ENCODE peak calls at places on chromosomes 1 and 21, in eight cellular contexts. One of them, this sample, is unnamed.

GRCh38 chr1:43705982-43706597 is 1.2 kb upstream of the ST3GAL3 start:
- DNase-seq in NCI-H226: peak; percentile 19
- DNase-seq in HTR-8/SVneo: no peak
- DNase-seq in immature natural killer cell: no peak
- DNase-seq in left ventricle myocardium inferior: no peak
- DNase-seq in effector memory CD4-positive, alpha-beta T cell: no peak
- DNase-seq in omental fat pad: no peak
- DNase-seq in stimulated activated CD8-positive, alpha-beta memory T cell treated with anti-CD3 and anti-CD28 coated beads, Interleukin-15, amount 100 ng/mL, for 1 hour: no peak
- DNase-seq in this sample: no peak

GRCh38 chr1:98964198-98964597 is 40.5 kb downstream of the PLPPR5 start:
- DNase-seq in NCI-H226: no peak
- DNase-seq in HTR-8/SVneo: no peak
- DNase-seq in immature natural killer cell: no peak
- DNase-seq in left ventricle myocardium inferior: no peak
- DNase-seq in effector memory CD4-positive, alpha-beta T cell: no peak
- DNase-seq in omental fat pad: no peak
- DNase-seq in stimulated activated CD8-positive, alpha-beta memory T cell treated with anti-CD3 and anti-CD28 coated beads, Interleukin-15, amount 100 ng/mL, for 1 hour: no peak
- DNase-seq in this sample: no peak

GRCh38 chr1:74502432-74502831 is 10.0 kb downstream of the LRRC53 start:
- DNase-seq in NCI-H226: no peak
- DNase-seq in HTR-8/SVneo: peak; percentile 2
- DNase-seq in immature natural killer cell: no peak
- DNase-seq in left ventricle myocardium inferior: no peak
- DNase-seq in effector memory CD4-positive, alpha-beta T cell: no peak
- DNase-seq in omental fat pad: no peak
- DNase-seq in stimulated activated CD8-positive, alpha-beta memory T cell treated with anti-CD3 and anti-CD28 coated beads, Interleukin-15, amount 100 ng/mL, for 1 hour: no peak
- DNase-seq in this sample: peak; percentile 27

GRCh38 chr1:164950453-164951052 is 391.6 kb downstream of the PBX1 start:
- DNase-seq in NCI-H226: no peak
- DNase-seq in HTR-8/SVneo: no peak
- DNase-seq in immature natural killer cell: no peak
- DNase-seq in left ventricle myocardium inferior: no peak
- DNase-seq in effector memory CD4-positive, alpha-beta T cell: no peak
- DNase-seq in omental fat pad: no peak
- DNase-seq in stimulated activated CD8-positive, alpha-beta memory T cell treated with anti-CD3 and anti-CD28 coated beads, Interleukin-15, amount 100 ng/mL, for 1 hour: no peak
- DNase-seq in this sample: no peak

GRCh38 chr1:115505157-115505571 is 136.6 kb upstream of the VANGL1 start:
- DNase-seq in NCI-H226: no peak
- DNase-seq in HTR-8/SVneo: no peak
- DNase-seq in immature natural killer cell: no peak
- DNase-seq in left ventricle myocardium inferior: no peak
- DNase-seq in effector memory CD4-positive, alpha-beta T cell: no peak
- DNase-seq in omental fat pad: no peak
- DNase-seq in stimulated activated CD8-positive, alpha-beta memory T cell treated with anti-CD3 and anti-CD28 coated beads, Interleukin-15, amount 100 ng/mL, for 1 hour: no peak
- DNase-seq in this sample: no peak

GRCh38 chr1:204288061-204288588 is 71.6 kb downstream of the PLEKHA6 start:
- DNase-seq in NCI-H226: peak; percentile 94
- DNase-seq in HTR-8/SVneo: peak; percentile 46
- DNase-seq in immature natural killer cell: no peak
- DNase-seq in left ventricle myocardium inferior: peak; percentile 75
- DNase-seq in effector memory CD4-positive, alpha-beta T cell: no peak
- DNase-seq in omental fat pad: peak; percentile 58
- DNase-seq in stimulated activated CD8-positive, alpha-beta memory T cell treated with anti-CD3 and anti-CD28 coated beads, Interleukin-15, amount 100 ng/mL, for 1 hour: no peak
- DNase-seq in this sample: no peak

GRCh38 chr1:181255270-181255929 is 166.9 kb downstream of the IER5 start:
- DNase-seq in NCI-H226: peak; percentile 92
- DNase-seq in HTR-8/SVneo: peak; percentile 81
- DNase-seq in immature natural killer cell: no peak
- DNase-seq in left ventricle myocardium inferior: no peak
- DNase-seq in effector memory CD4-positive, alpha-beta T cell: no peak
- DNase-seq in omental fat pad: peak; percentile 32
- DNase-seq in stimulated activated CD8-positive, alpha-beta memory T cell treated with anti-CD3 and anti-CD28 coated beads, Interleukin-15, amount 100 ng/mL, for 1 hour: no peak
- DNase-seq in this sample: no peak

GRCh38 chr1:41245659-41246058 is 3.6 kb upstream of the SCMH1 start:
- DNase-seq in NCI-H226: peak; percentile 40
- DNase-seq in HTR-8/SVneo: no peak
- DNase-seq in immature natural killer cell: no peak
- DNase-seq in left ventricle myocardium inferior: no peak
- DNase-seq in effector memory CD4-positive, alpha-beta T cell: no peak
- DNase-seq in omental fat pad: no peak
- DNase-seq in stimulated activated CD8-positive, alpha-beta memory T cell treated with anti-CD3 and anti-CD28 coated beads, Interleukin-15, amount 100 ng/mL, for 1 hour: no peak
- DNase-seq in this sample: no peak

GRCh38 chr21:32994305-32994704 is 31.4 kb upstream of the OLIG2 start:
- DNase-seq in NCI-H226: no peak
- DNase-seq in HTR-8/SVneo: peak; percentile 19
- DNase-seq in immature natural killer cell: no peak
- DNase-seq in left ventricle myocardium inferior: no peak
- DNase-seq in effector memory CD4-positive, alpha-beta T cell: no peak
- DNase-seq in omental fat pad: no peak
- DNase-seq in stimulated activated CD8-positive, alpha-beta memory T cell treated with anti-CD3 and anti-CD28 coated beads, Interleukin-15, amount 100 ng/mL, for 1 hour: no peak
- DNase-seq in this sample: no peak

GRCh38 chr1:118744420-118744819 is 243.7 kb downstream of the TBX15 start:
- DNase-seq in NCI-H226: no peak
- DNase-seq in HTR-8/SVneo: no peak
- DNase-seq in immature natural killer cell: no peak
- DNase-seq in left ventricle myocardium inferior: no peak
- DNase-seq in effector memory CD4-positive, alpha-beta T cell: no peak
- DNase-seq in omental fat pad: no peak
- DNase-seq in stimulated activated CD8-positive, alpha-beta memory T cell treated with anti-CD3 and anti-CD28 coated beads, Interleukin-15, amount 100 ng/mL, for 1 hour: no peak
- DNase-seq in this sample: no peak

GRCh38 chr1:186950547-186950946 is 121.8 kb downstream of the PLA2G4A start:
- DNase-seq in NCI-H226: peak; percentile 85
- DNase-seq in HTR-8/SVneo: no peak
- DNase-seq in immature natural killer cell: no peak
- DNase-seq in left ventricle myocardium inferior: no peak
- DNase-seq in effector memory CD4-positive, alpha-beta T cell: no peak
- DNase-seq in omental fat pad: no peak
- DNase-seq in stimulated activated CD8-positive, alpha-beta memory T cell treated with anti-CD3 and anti-CD28 coated beads, Interleukin-15, amount 100 ng/mL, for 1 hour: no peak
- DNase-seq in this sample: no peak

GRCh38 chr1:46501528-46501927 is 11.9 kb downstream of the DMBX1 start:
- DNase-seq in NCI-H226: no peak
- DNase-seq in HTR-8/SVneo: no peak
- DNase-seq in immature natural killer cell: no peak
- DNase-seq in left ventricle myocardium inferior: no peak
- DNase-seq in effector memory CD4-positive, alpha-beta T cell: no peak
- DNase-seq in omental fat pad: no peak
- DNase-seq in stimulated activated CD8-positive, alpha-beta memory T cell treated with anti-CD3 and anti-CD28 coated beads, Interleukin-15, amount 100 ng/mL, for 1 hour: no peak
- DNase-seq in this sample: no peak

GRCh38 chr1:230425252-230426061 is 675 bp downstream of the PGBD5 start:
- DNase-seq in NCI-H226: no peak
- DNase-seq in HTR-8/SVneo: no peak
- DNase-seq in immature natural killer cell: no peak
- DNase-seq in left ventricle myocardium inferior: no peak
- DNase-seq in effector memory CD4-positive, alpha-beta T cell: no peak
- DNase-seq in omental fat pad: no peak
- DNase-seq in stimulated activated CD8-positive, alpha-beta memory T cell treated with anti-CD3 and anti-CD28 coated beads, Interleukin-15, amount 100 ng/mL, for 1 hour: no peak
- DNase-seq in this sample: no peak

GRCh38 chr1:34617717-34618116 is 137.1 kb upstream of the GJB5 start:
- DNase-seq in NCI-H226: no peak
- DNase-seq in HTR-8/SVneo: no peak
- DNase-seq in immature natural killer cell: no peak
- DNase-seq in left ventricle myocardium inferior: no peak
- DNase-seq in effector memory CD4-positive, alpha-beta T cell: no peak
- DNase-seq in omental fat pad: no peak
- DNase-seq in stimulated activated CD8-positive, alpha-beta memory T cell treated with anti-CD3 and anti-CD28 coated beads, Interleukin-15, amount 100 ng/mL, for 1 hour: no peak
- DNase-seq in this sample: no peak